ENCODE peak calls at places on chromosomes 12 and 14, in five cellular contexts. D is neuronal stem cell, X is neural progenitor cell, Y is IMR-90, R is endothelial cell of umbilical vein. H is an unnamed sample.

GRCh38 chr14:101758913-101759593 is 2.5 kb upstream of the PPP2R5C start:
- DNase-seq in D (no peak), X (no peak), Y (no peak), R (no peak), H (no peak)

GRCh38 chr14:89915114-89915878 is 39.2 kb downstream of the EFCAB11 start:
- DNase-seq in D (peak; percentile 66), X (peak; percentile 62), Y (peak; percentile 80), R (peak; percentile 79), H (peak; percentile 86)

GRCh38 chr12:61758661-61759060 is 501.5 kb upstream of the USP15 start:
- DNase-seq in D (no peak), X (no peak), Y (no peak), R (no peak), H (peak; percentile 32)

GRCh38 chr12:95277139-95277538 is 59.5 kb downstream of the VEZT start:
- DNase-seq in D (no peak), X (no peak), Y (peak; percentile 97), R (peak; percentile 96), H (peak; percentile 82)

GRCh38 chr14:33968722-33969121 is 17.8 kb upstream of the EGLN3 start:
- DNase-seq in D (no peak), X (no peak), Y (no peak), R (no peak), H (no peak)

GRCh38 chr12:50401383-50402155 is 884 bp downstream of the LARP4 start:
- DNase-seq in D (peak; percentile 6), X (peak; percentile 59), Y (peak; percentile 51), R (peak; percentile 71), H (peak; percentile 77)

GRCh38 chr12:104909761-104910160 is 48.3 kb downstream of the SLC41A2 start:
- DNase-seq in D (no peak), X (no peak), Y (peak; percentile 64), R (no peak), H (peak; percentile 57)

GRCh38 chr12:95730457-95730856 is 60.1 kb downstream of the NTN4 start:
- DNase-seq in D (no peak), X (no peak), Y (no peak), R (no peak), H (no peak)

GRCh38 chr12:6337958-6338406 is 3.9 kb downstream of the TNFRSF1A start:
- DNase-seq in D (no peak), X (no peak), Y (no peak), R (peak; percentile 36), H (peak; percentile 64)

GRCh38 chr14:104928391-104929133 is 3.9 kb downstream of the PLD4 start:
- DNase-seq in D (no peak), X (no peak), Y (no peak), R (no peak), H (no peak)

GRCh38 chr12:68673788-68674187 is 13.0 kb upstream of the NUP107 start:
- DNase-seq in D (no peak), X (no peak), Y (no peak), R (no peak), H (no peak)

GRCh38 chr12:132444957-132445883 is 44.7 kb upstream of the FBRSL1 start:
- DNase-seq in D (no peak), X (peak; percentile 69), Y (no peak), R (no peak), H (peak; percentile 37)

GRCh38 chr12:65300679-65301349 is 22.3 kb downstream of the MSRB3 start:
- DNase-seq in D (no peak), X (peak; percentile 46), Y (peak; percentile 33), R (no peak), H (peak; percentile 40)

GRCh38 chr12:90261283-90261682 is 552.6 kb upstream of the ATP2B1 start:
- DNase-seq in D (no peak), X (no peak), Y (peak; percentile 9), R (no peak), H (no peak)

GRCh38 chr12:105892362-105892910 is 246.3 kb downstream of the NUAK1 start:
- DNase-seq in D (no peak), X (no peak), Y (no peak), R (no peak), H (no peak)

GRCh38 chr12:53695148-53696138 is 19.6 kb upstream of the ATP5MC2 start:
- DNase-seq in D (peak; percentile 59), X (peak; percentile 82), Y (peak; percentile 55), R (peak; percentile 55), H (peak; percentile 92)

GRCh38 chr12:2233034-2233433 is 180.2 kb downstream of the CACNA1C start:
- DNase-seq in D (no peak), X (no peak), Y (peak; percentile 66), R (no peak), H (peak; percentile 80)

GRCh38 chr12:48285751-48286650 is 64.7 kb downstream of the ZNF641 start:
- DNase-seq in D (no peak), X (no peak), Y (no peak), R (no peak), H (no peak)

GRCh38 chr14:42078345-42078744 is 471.7 kb downstream of the LRFN5 start:
- DNase-seq in D (no peak), X (no peak), Y (no peak), R (no peak), H (no peak)

GRCh38 chr12:68497112-68497511 is 113.6 kb upstream of the RAP1B start:
- DNase-seq in D (no peak), X (no peak), Y (no peak), R (no peak), H (no peak)

GRCh38 chr14:30971586-30971985 is 53.9 kb upstream of the AP4S1 start:
- DNase-seq in D (no peak), X (no peak), Y (no peak), R (no peak), H (no peak)

GRCh38 chr12:124236651-124237050 is 58.2 kb upstream of the RFLNA start:
- DNase-seq in D (no peak), X (no peak), Y (peak; percentile 63), R (peak; percentile 82), H (peak; percentile 86)

GRCh38 chr14:84442481-84442880 is 1087.5 kb upstream of the FLRT2 start:
- DNase-seq in D (no peak), X (no peak), Y (no peak), R (peak; percentile 91), H (no peak)

GRCh38 chr12:89528434-89528833 is 2.6 kb upstream of the POC1B start:
- DNase-seq in D (no peak), X (no peak), Y (no peak), R (no peak), H (no peak)

GRCh38 chr14:104732931-104733681 is 9.1 kb downstream of the ADSS1 start:
- DNase-seq in D (no peak), X (no peak), Y (no peak), R (no peak), H (no peak)

GRCh38 chr12:53388932-53389331 is 9.0 kb downstream of the SP1 start:
- DNase-seq in D (no peak), X (no peak), Y (no peak), R (no peak), H (no peak)

GRCh38 chr14:76953196-76953945 is 75.1 kb downstream of the IRF2BPL start:
- DNase-seq in D (no peak), X (no peak), Y (peak; percentile 68), R (peak; percentile 72), H (peak; percentile 93)

GRCh38 chr14:76956253-76957090 is 72.0 kb downstream of the IRF2BPL start:
- DNase-seq in D (peak; percentile 77), X (peak; percentile 91), Y (peak; percentile 89), R (peak; percentile 99), H (peak; percentile 98)

GRCh38 chr14:76955575-76956252 is 72.8 kb downstream of the IRF2BPL start:
- DNase-seq in D (no peak), X (no peak), Y (peak; percentile 59), R (no peak), H (peak; percentile 89)

GRCh38 chr14:76954371-76954770 is 74.1 kb downstream of the IRF2BPL start:
- DNase-seq in D (no peak), X (no peak), Y (no peak), R (no peak), H (peak; percentile 26)

GRCh38 chr14:76954791-76955190 is 73.7 kb downstream of the IRF2BPL start:
- DNase-seq in D (no peak), X (no peak), Y (no peak), R (peak; percentile 54), H (peak; percentile 17)
- H3K4me1 ChIP-seq in D (peaks cover 47% of the 10 kb centered on the region), X (peaks cover 27% of the 10 kb centered on the region), Y (peaks cover 41% of the 10 kb centered on the region), R (peaks cover 78% of the 10 kb centered on the region), H (peaks cover 61% of the 10 kb centered on the region)

DNA sequence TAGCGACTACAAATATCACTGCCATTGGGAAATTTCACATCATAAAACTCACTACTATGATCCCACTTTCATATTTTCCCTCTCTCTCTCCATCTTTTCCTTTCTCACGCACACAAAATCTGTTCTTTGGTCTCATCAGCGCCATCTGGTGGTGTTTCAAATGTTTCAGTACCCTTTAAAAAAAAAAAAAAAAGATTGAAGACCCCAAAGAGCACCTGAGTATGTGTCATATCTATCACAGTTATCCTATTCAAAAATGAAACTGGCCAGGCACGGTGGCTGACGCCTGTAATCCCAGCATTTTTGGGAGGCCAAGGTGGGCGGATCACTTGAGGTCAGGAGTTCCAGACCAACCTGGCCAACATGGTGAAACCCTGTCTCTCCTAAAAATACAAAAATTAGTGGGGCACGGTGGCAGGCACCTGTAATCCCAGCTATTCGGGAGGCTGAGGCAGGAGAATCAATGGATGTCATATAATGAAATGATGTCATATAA is 72.4 kb downstream of the TTC9 start:
- DNase-seq in D (peak; percentile 77), X (peak; percentile 81), Y (peak; percentile 63), R (peak; percentile 67), H (peak; percentile 69)
- H2AFZ ChIP-seq in D (peak overlapping the region; percentile 84), X (peak overlapping the region; percentile 84), Y (no peak overlapping the region), R (no peak overlapping the region), H (no peak overlapping the region)

GRCh38 chr12:24600559-24600958 is 348.3 kb downstream of the BCAT1 start:
- DNase-seq in D (no peak), X (no peak), Y (no peak), R (no peak), H (peak; percentile 22)

GRCh38 chr12:24599737-24600136 is 349.2 kb downstream of the BCAT1 start:
- DNase-seq in D (no peak), X (no peak), Y (no peak), R (no peak), H (no peak)

GRCh38 chr12:24603371-24603770 is 345.5 kb downstream of the BCAT1 start:
- DNase-seq in D (no peak), X (no peak), Y (no peak), R (no peak), H (no peak)

GRCh38 chr12:24596768-24597388 is 352.0 kb downstream of the BCAT1 start:
- DNase-seq in D (peak; percentile 15), X (peak; percentile 57), Y (peak; percentile 58), R (peak; percentile 60), H (peak; percentile 46)

DNA sequence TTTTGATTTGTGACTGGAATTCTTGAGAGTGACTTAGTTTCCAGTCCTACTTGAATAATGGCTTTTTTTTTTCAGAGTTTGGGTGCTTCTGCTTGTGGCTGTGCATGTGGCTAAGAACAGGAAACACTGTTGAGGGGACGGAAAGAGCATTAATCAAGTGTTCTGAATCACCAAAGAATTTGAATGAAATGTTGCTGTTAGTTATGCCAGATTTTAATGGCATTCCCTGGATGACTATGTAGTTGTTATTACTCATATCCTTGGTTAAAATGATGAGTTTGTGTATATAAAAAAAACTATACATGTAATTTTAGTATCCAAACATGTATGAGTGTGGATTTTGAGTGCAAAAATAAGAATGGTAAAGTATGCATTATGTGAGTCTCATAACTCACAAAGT is 347.9 kb downstream of the BCAT1 start:
- DNase-seq in D (no peak), X (no peak), Y (peak; percentile 92), R (peak; percentile 90), H (peak; percentile 69)
- H3K4me1 ChIP-seq in D (no peaks in the 10 kb centered on the region), X (no peaks in the 10 kb centered on the region), Y (no peaks in the 10 kb centered on the region), R (peaks cover 13% of the 10 kb centered on the region), H (peaks cover 10% of the 10 kb centered on the region)

DNA sequence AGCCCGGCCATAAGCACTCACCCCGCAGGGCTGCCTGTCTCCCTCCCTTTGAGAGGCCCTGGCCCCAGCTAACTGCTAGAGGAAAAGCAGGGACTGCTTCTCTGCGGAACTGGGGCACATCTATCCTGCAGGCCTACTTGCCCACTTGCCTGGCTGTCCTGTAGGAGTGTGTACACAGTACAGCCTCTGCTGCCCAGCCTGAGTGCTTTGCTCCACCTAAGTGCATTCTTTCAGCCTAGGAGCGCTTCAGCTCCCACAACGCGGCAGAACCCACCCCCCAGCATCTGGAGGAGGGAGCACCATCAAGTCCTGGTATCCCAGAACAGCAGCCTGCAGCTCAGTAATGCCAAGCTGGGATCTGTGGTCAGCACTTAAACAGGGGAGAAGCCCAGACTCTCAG is 79.9 kb upstream of the CD163 start:
- DNase-seq in D (no peak), X (no peak), Y (no peak), R (no peak), H (no peak)
- H2AFZ ChIP-seq in D (no peak overlapping the region), X (no peak overlapping the region), Y (no peak overlapping the region), R (no peak overlapping the region), H (no peak overlapping the region)

H was measured in GM23248.